ENCODE peak calls at places on chromosomes 13 and 19, in four cellular contexts. O is DMS153; X is activated naive CD4-positive, alpha-beta T cell treated with anti-CD3 and anti-CD28 coated beads, Interleukin-2, amount 50 U/mL, for 16 hours; A is esophagus squamous epithelium. I is an unnamed sample.

GRCh38 chr13:106990594-106990993 is 422.7 kb upstream of the ARGLU1 start:
- DNase-seq in A (no peak), X (no peak), O (no peak), I (no peak)

GRCh38 chr13:113547248-113547971 is 37.1 kb upstream of the TFDP1 start:
- DNase-seq in A (no peak), X (peak), O (no peak), I (no peak)

GRCh38 chr13:112768795-112769411 is 79.1 kb downstream of the ATP11A start:
- DNase-seq in A (no peak), X (no peak), O (no peak), I (no peak)

GRCh38 chr19:21020298-21021227 is at the start of gene ZNF430:
- DNase-seq in A (peak), X (peak), O (peak), I (peak)

GRCh38 chr13:95246292-95247082 is 54.8 kb downstream of the ABCC4 start:
- DNase-seq in X (no peak), A (no peak), O (peak), I (peak)

GRCh38 chr13:44938854-44939253 is 50.4 kb downstream of the NUFIP1 start:
- DNase-seq in O (no peak), A (no peak), X (no peak), I (no peak)

GRCh38 chr13:112931028-112931934 is 37.7 kb upstream of the MCF2L start:
- DNase-seq in X (no peak), A (no peak), O (peak), I (peak)

GRCh38 chr13:113369881-113370280 is 6.0 kb upstream of the GRTP1 start:
- DNase-seq in X (no peak), O (no peak), A (no peak), I (no peak)

GRCh38 chr13:32267836-32268439 is 47.2 kb downstream of the ZAR1L start:
- DNase-seq in X (peak), O (no peak), A (no peak), I (peak)

GRCh38 chr13:100014621-100015020 is 33.0 kb downstream of the ZIC2 start:
- DNase-seq in O (no peak), A (no peak), X (no peak), I (no peak)

GRCh38 chr19:8357007-8357521 is 6.9 kb upstream of the ANGPTL4 start:
- DNase-seq in X (no peak), A (no peak), O (no peak), I (no peak)

GRCh38 chr13:111915104-111915551 is 151.8 kb upstream of the SOX1 start:
- DNase-seq in O (no peak), A (no peak), X (no peak), I (no peak)

GRCh38 chr13:32117696-32118095 is 86.1 kb downstream of the FRY start:
- DNase-seq in X (no peak), O (peak), A (no peak), I (no peak)

GRCh38 chr19:648305-648704 is 8.6 kb downstream of the FGF22 start:
- DNase-seq in X (no peak), A (no peak), O (no peak), I (no peak)

GRCh38 chr13:101449971-101450748 is 2.3 kb upstream of the ITGBL1 start:
- DNase-seq in A (no peak), O (no peak), X (no peak), I (no peak)

GRCh38 chr13:24618219-24618955 is 61.8 kb upstream of the ATP12A start:
- DNase-seq in X (peak), A (no peak), O (no peak), I (no peak)

GRCh38 chr13:38582133-38582532 is 104.7 kb upstream of the FREM2 start:
- DNase-seq in X (no peak), A (no peak), O (peak), I (peak)